ENCODE peak calls at places on chromosomes 4 and X, in six cellular contexts. One of them, this sample, is unnamed.

GRCh38 chr4:189763573-189763972 is 177.1 kb upstream of the FRG1 start:
- DNase-seq in WTC11: no peak
- DNase-seq in HepG2: no peak
- DNase-seq in GM12878: no peak
- DNase-seq in K562: no peak
- DNase-seq in H1: no peak
- DNase-seq in this sample: no peak

GRCh38 chr4:184384056-184384809 is 90.1 kb downstream of the IRF2 start:
- DNase-seq in WTC11: no peak
- DNase-seq in HepG2: peak; percentile 86
- DNase-seq in GM12878: peak; percentile 92
- DNase-seq in K562: no peak
- DNase-seq in H1: no peak
- DNase-seq in this sample: peak; percentile 26

GRCh38 chr4:168674869-168675268 is 178.0 kb downstream of the PALLD start:
- DNase-seq in WTC11: no peak
- DNase-seq in HepG2: no peak
- DNase-seq in GM12878: no peak
- DNase-seq in K562: no peak
- DNase-seq in H1: no peak
- DNase-seq in this sample: no peak

GRCh38 chr4:85127653-85128052 is 161.2 kb upstream of the WDFY3 start:
- DNase-seq in WTC11: peak; percentile 64
- DNase-seq in HepG2: peak; percentile 34
- DNase-seq in GM12878: no peak
- DNase-seq in K562: peak; percentile 61
- DNase-seq in H1: peak; percentile 62
- DNase-seq in this sample: peak; percentile 81

GRCh38 chrX:36407886-36408285 is 488.4 kb downstream of the CFAP47 start:
- DNase-seq in WTC11: no peak
- DNase-seq in HepG2: no peak
- DNase-seq in GM12878: no peak
- DNase-seq in K562: no peak
- DNase-seq in H1: no peak
- DNase-seq in this sample: no peak

GRCh38 chrX:21658152-21658737 is at the start of gene KLHL34:
- DNase-seq in WTC11: peak; percentile 35
- DNase-seq in HepG2: no peak
- DNase-seq in GM12878: no peak
- DNase-seq in K562: no peak
- DNase-seq in H1: no peak
- DNase-seq in this sample: peak; percentile 42

GRCh38 chrX:129318375-129318774 is 204.9 kb downstream of the SMARCA1 start:
- DNase-seq in WTC11: no peak
- DNase-seq in HepG2: peak; percentile 21
- DNase-seq in GM12878: no peak
- DNase-seq in K562: no peak
- DNase-seq in H1: no peak
- DNase-seq in this sample: peak; percentile 31

GRCh38 chrX:46686003-46686645 is 72.8 kb downstream of the SLC9A7 start:
- DNase-seq in WTC11: peak; percentile 22
- DNase-seq in HepG2: peak; percentile 11
- DNase-seq in GM12878: no peak
- DNase-seq in K562: peak; percentile 50
- DNase-seq in H1: no peak
- DNase-seq in this sample: peak; percentile 55

DNA sequence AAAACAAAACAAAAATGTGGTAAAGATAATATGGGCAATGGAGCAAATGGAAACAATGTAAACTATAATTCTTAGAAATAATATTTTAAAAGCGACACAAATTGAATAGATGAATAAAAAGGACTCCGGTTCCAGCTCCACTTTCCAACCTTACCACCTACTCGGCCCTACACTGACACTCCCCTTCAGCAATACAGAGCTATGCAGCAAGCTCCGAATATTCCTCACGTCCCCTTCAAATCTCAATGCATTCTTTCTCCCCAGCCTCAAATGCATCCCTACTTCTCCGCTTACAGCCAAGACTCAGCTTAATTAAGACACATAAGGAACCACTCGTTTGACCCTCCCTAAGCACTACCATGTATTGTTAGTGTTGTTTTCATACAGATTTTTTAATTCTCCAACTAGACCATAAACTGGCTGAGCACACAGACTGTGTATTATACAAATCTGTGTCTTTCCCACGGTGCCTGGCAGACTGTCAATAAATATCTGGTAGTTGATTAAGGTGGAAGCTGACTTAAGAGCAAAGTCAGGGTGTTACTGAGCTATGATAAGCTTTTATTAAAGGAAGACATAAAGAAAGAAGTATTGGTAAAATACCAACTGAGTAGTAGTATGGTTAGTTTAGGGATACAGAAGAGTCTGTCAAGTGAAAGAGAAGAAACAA is 219.1 kb downstream of the NR3C2 start:
- DNase-seq in WTC11: no peak
- DNase-seq in HepG2: no peak
- DNase-seq in GM12878: no peak
- DNase-seq in K562: no peak
- DNase-seq in H1: no peak
- DNase-seq in this sample: peak; percentile 26
- TF ChIP-seq CREB1 in WTC11: no peak
- TF ChIP-seq CREB1 in HepG2: no peak
- TF ChIP-seq CREB1 in GM12878: no peak
- TF ChIP-seq CREB1 in K562: no peak
- TF ChIP-seq CREB1 in H1: no peak
- TF ChIP-seq CREB1 in this sample: no peak

DNA sequence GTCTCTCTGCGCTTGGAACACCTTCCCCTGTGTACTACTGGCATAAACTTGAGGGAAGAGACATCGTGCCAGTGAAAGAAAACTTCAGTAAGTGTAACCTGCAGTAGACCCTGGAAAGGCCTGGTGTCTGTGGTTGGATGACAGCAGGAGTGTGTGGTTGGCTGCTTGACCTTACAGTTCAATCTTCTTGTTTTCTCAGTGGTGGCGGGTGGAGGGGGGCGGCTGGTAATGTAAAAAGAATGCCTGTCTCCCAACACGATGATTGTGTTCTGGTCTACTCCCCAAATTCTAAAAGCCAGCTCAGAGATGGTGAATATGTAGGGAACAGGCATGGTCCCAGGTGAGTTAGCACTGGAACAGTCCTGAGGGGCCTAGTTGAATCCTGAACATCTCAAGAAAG is 18.6 kb downstream of the PSMD10 start:
- DNase-seq in WTC11: no peak
- DNase-seq in HepG2: no peak
- DNase-seq in GM12878: no peak
- DNase-seq in K562: no peak
- DNase-seq in H1: no peak
- DNase-seq in this sample: no peak
- TF ChIP-seq CREB1 in WTC11: no peak
- TF ChIP-seq CREB1 in HepG2: no peak
- TF ChIP-seq CREB1 in GM12878: no peak
- TF ChIP-seq CREB1 in K562: no peak
- TF ChIP-seq CREB1 in H1: no peak
- TF ChIP-seq CREB1 in this sample: no peak

DNA sequence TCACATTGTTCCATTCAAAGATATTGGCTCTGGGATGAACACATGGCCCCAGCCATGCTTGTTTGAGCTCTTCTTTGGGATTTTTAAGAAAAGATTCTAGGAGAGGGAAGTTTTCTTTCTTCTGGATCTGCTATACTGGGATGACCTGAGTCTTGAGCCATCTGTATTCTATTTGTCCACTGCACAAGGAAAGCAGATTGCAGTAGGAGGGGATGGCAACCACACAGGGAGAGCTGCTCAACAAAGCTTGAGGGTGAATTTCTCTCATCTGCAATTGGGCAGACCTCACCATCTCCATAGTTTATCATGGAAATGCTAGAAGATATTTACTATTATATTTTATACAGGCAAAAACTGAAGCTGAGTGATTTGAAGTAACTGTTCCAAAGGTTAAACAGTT is 34.3 kb downstream of the ADH7 start:
- DNase-seq in WTC11: no peak
- DNase-seq in HepG2: no peak
- DNase-seq in GM12878: no peak
- DNase-seq in K562: no peak
- DNase-seq in H1: no peak
- DNase-seq in this sample: no peak
- TF ChIP-seq CREB1 in WTC11: no peak
- TF ChIP-seq CREB1 in HepG2: no peak
- TF ChIP-seq CREB1 in GM12878: no peak
- TF ChIP-seq CREB1 in K562: no peak
- TF ChIP-seq CREB1 in H1: no peak
- TF ChIP-seq CREB1 in this sample: no peak

GRCh38 chr4:87077834-87078585 is 142.4 kb downstream of the KLHL8 start:
- DNase-seq in WTC11: no peak
- DNase-seq in HepG2: no peak
- DNase-seq in GM12878: no peak
- DNase-seq in K562: no peak
- DNase-seq in H1: no peak
- DNase-seq in this sample: no peak
- TF ChIP-seq CREB1 in WTC11: no peak
- TF ChIP-seq CREB1 in HepG2: no peak
- TF ChIP-seq CREB1 in GM12878: no peak
- TF ChIP-seq CREB1 in K562: no peak
- TF ChIP-seq CREB1 in H1: no peak
- TF ChIP-seq CREB1 in this sample: no peak

DNA sequence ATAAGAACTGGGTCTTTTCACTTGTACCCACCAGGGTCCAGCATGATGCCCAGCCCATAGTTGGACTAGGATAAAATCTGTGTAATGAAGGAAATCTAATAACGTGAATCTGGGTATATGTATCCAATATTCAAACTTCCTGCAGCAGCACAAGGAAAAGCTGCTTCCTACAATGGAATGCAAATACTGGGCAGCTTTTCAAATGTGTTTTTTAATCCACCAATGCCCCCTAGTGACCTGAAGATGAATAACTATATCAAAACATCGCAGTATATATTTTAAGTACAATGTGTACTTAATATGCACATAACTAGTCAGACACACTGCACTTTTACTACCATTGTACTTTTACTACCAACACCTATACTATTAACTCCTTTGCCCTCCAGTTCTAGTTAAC is 5.3 kb downstream of the APOO start:
- DNase-seq in WTC11: no peak
- DNase-seq in HepG2: peak; percentile 50
- DNase-seq in GM12878: no peak
- DNase-seq in K562: peak; percentile 12
- DNase-seq in H1: no peak
- DNase-seq in this sample: peak; percentile 58
- TF ChIP-seq CREB1 in WTC11: no peak
- TF ChIP-seq CREB1 in HepG2: no peak
- TF ChIP-seq CREB1 in GM12878: no peak
- TF ChIP-seq CREB1 in K562: no peak
- TF ChIP-seq CREB1 in H1: no peak
- TF ChIP-seq CREB1 in this sample: no peak

DNA sequence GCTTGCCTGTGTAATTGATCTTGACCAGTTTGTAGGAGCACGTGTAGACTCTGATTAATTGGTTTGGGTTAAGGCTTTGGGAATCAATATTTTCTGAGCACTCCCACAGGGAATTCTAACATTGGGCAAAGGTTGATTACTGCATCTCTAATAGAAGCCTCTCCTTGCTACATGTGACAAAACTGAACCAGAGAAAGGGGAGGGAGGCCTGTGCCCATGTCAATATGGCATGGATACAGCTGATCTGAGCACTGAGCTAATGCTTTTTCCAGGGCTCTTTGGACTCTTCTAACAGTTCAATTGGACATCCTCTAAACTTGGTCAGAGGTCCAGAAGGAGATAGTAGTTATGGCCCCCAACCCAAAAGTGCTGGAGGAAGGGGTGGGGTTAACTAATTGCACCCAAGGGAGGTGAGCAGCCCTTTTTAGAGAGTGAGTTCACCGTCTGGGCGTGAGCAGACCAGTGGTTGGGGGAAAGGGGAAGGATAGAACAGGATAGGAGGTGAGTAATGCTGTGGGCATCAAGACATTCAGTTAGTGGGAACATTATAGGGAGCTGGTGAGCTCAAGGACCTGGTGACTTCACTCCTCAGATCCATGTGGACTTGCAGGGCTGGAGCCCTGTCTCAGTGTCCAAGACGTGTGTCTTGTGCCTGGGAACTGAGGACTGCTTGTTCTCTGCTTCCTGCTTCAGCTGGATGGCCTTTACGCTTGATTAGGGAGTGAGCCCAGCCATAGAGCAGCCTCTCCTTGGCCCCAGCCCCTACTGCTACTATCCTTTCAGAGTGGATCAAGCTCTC is 22.8 kb downstream of the MSN start:
- DNase-seq in WTC11: no peak
- DNase-seq in HepG2: no peak
- DNase-seq in GM12878: no peak
- DNase-seq in K562: no peak
- DNase-seq in H1: no peak
- DNase-seq in this sample: no peak
- TF ChIP-seq CREB1 in WTC11: no peak
- TF ChIP-seq CREB1 in HepG2: no peak
- TF ChIP-seq CREB1 in GM12878: no peak
- TF ChIP-seq CREB1 in K562: no peak
- TF ChIP-seq CREB1 in H1: no peak
- TF ChIP-seq CREB1 in this sample: no peak

GRCh38 chrX:11257290-11257689 is 35.9 kb upstream of the AMELX start:
- DNase-seq in WTC11: no peak
- DNase-seq in HepG2: no peak
- DNase-seq in GM12878: no peak
- DNase-seq in K562: no peak
- DNase-seq in H1: no peak
- DNase-seq in this sample: no peak

GRCh38 chrX:11264925-11265324 is 28.3 kb upstream of the AMELX start:
- DNase-seq in WTC11: no peak
- DNase-seq in HepG2: no peak
- DNase-seq in GM12878: no peak
- DNase-seq in K562: no peak
- DNase-seq in H1: no peak
- DNase-seq in this sample: no peak

GRCh38 chrX:11257711-11258110 is 35.5 kb upstream of the AMELX start:
- DNase-seq in WTC11: no peak
- DNase-seq in HepG2: no peak
- DNase-seq in GM12878: no peak
- DNase-seq in K562: no peak
- DNase-seq in H1: no peak
- DNase-seq in this sample: no peak

GRCh38 chrX:11259437-11259836 is 33.8 kb upstream of the AMELX start:
- DNase-seq in WTC11: no peak
- DNase-seq in HepG2: no peak
- DNase-seq in GM12878: no peak
- DNase-seq in K562: no peak
- DNase-seq in H1: no peak
- DNase-seq in this sample: no peak

GRCh38 chrX:11261260-11261659 is 32.0 kb upstream of the AMELX start:
- DNase-seq in WTC11: no peak
- DNase-seq in HepG2: no peak
- DNase-seq in GM12878: no peak
- DNase-seq in K562: no peak
- DNase-seq in H1: no peak
- DNase-seq in this sample: no peak
- TF ChIP-seq CREB1 in WTC11: no peak
- TF ChIP-seq CREB1 in HepG2: no peak
- TF ChIP-seq CREB1 in GM12878: no peak
- TF ChIP-seq CREB1 in K562: no peak
- TF ChIP-seq CREB1 in H1: no peak
- TF ChIP-seq CREB1 in this sample: no peak

GRCh38 chr4:176489001-176489400 is 169.2 kb downstream of the SPCS3 start:
- DNase-seq in WTC11: no peak
- DNase-seq in HepG2: no peak
- DNase-seq in GM12878: no peak
- DNase-seq in K562: no peak
- DNase-seq in H1: no peak
- DNase-seq in this sample: no peak
- TF ChIP-seq CREB1 in WTC11: no peak
- TF ChIP-seq CREB1 in HepG2: no peak
- TF ChIP-seq CREB1 in GM12878: no peak
- TF ChIP-seq CREB1 in K562: no peak
- TF ChIP-seq CREB1 in H1: no peak
- TF ChIP-seq CREB1 in this sample: no peak